ENCODE peak calls at places on chromosomes 4 and X, in four cellular contexts. One of them, this sample, is unnamed.

GRCh38 chrX:19776753-19777152 is 110.6 kb downstream of the SH3KBP1 start:
- DNase-seq in prostate gland: no peak
- DNase-seq in CD8-positive, alpha-beta T cell: no peak
- DNase-seq in GM03348: no peak
- DNase-seq in this sample: no peak

GRCh38 chr4:37389967-37390580 is 145.5 kb downstream of the NWD2 start:
- DNase-seq in prostate gland: peak
- DNase-seq in CD8-positive, alpha-beta T cell: no peak
- DNase-seq in GM03348: peak
- DNase-seq in this sample: peak

GRCh38 chr4:184453402-184454160 is 20.8 kb downstream of the IRF2 start:
- DNase-seq in prostate gland: peak
- DNase-seq in CD8-positive, alpha-beta T cell: peak
- DNase-seq in GM03348: peak
- DNase-seq in this sample: peak

GRCh38 chr4:90189128-90189527 is 61.9 kb downstream of the CCSER1 start:
- DNase-seq in prostate gland: no peak
- DNase-seq in CD8-positive, alpha-beta T cell: no peak
- DNase-seq in GM03348: no peak
- DNase-seq in this sample: no peak

GRCh38 chrX:72100824-72101351 is 30.8 kb downstream of the RTL5 start:
- DNase-seq in prostate gland: no peak
- DNase-seq in CD8-positive, alpha-beta T cell: peak
- DNase-seq in GM03348: no peak
- DNase-seq in this sample: no peak

GRCh38 chrX:44944894-44945293 is 71.9 kb downstream of the KDM6A start:
- DNase-seq in prostate gland: no peak
- DNase-seq in CD8-positive, alpha-beta T cell: no peak
- DNase-seq in GM03348: no peak
- DNase-seq in this sample: no peak

GRCh38 chrX:34956915-34957314 is 14.3 kb downstream of the FAM47B start:
- DNase-seq in prostate gland: no peak
- DNase-seq in CD8-positive, alpha-beta T cell: no peak
- DNase-seq in GM03348: peak
- DNase-seq in this sample: peak

GRCh38 chr4:89434364-89434988 is 126.9 kb upstream of the GPRIN3 start:
- DNase-seq in prostate gland: no peak
- DNase-seq in CD8-positive, alpha-beta T cell: no peak
- DNase-seq in GM03348: peak
- DNase-seq in this sample: peak

GRCh38 chrX:151765026-151765425 is 30.5 kb downstream of the CNGA2 start:
- DNase-seq in prostate gland: no peak
- DNase-seq in CD8-positive, alpha-beta T cell: no peak
- DNase-seq in GM03348: no peak
- DNase-seq in this sample: no peak

GRCh38 chrX:5976332-5976731 is 252.3 kb downstream of the NLGN4X start:
- DNase-seq in prostate gland: no peak
- DNase-seq in CD8-positive, alpha-beta T cell: no peak
- DNase-seq in GM03348: no peak
- DNase-seq in this sample: no peak

GRCh38 chr4:4364486-4365208 is 22.3 kb upstream of the NSG1 start:
- DNase-seq in prostate gland: no peak
- DNase-seq in CD8-positive, alpha-beta T cell: no peak
- DNase-seq in GM03348: no peak
- DNase-seq in this sample: no peak